ENCODE peak calls at places on chromosomes 5 and 9, in six cellular contexts. L is right atrium auricular region, C is adrenal gland, M is pancreas, T is GM06990, Q is IMR-90. N is an unnamed sample.

GRCh38 chr9:97895695-97896332 is 26.5 kb downstream of the TRMO start:
- DNase-seq in C (no peak), L (no peak), M (no peak), T (no peak), Q (peak; percentile 15), N (no peak)

GRCh38 chr5:132629230-132629944 is 28.6 kb upstream of the IL13 start:
- DNase-seq in L (no peak), Q (no peak), M (no peak), C (no peak), T (peak; percentile 47), N (no peak)

GRCh38 chr5:176985516-176985915 is 21.1 kb downstream of the UIMC1 start:
- DNase-seq in C (no peak), T (no peak), Q (no peak), L (no peak), M (no peak), N (no peak)

GRCh38 chr5:179275941-179276837 is 69.1 kb downstream of the ADAMTS2 start:
- DNase-seq in Q (peak; percentile 98), M (peak; percentile 69), T (no peak), L (peak; percentile 93), C (peak; percentile 65), N (peak; percentile 72)

GRCh38 chr5:169870221-169870620 is 110.1 kb downstream of the INSYN2B start:
- DNase-seq in M (no peak), Q (no peak), T (no peak), C (no peak), L (no peak), N (no peak)

GRCh38 chr9:79763861-79764260 is 192.1 kb downstream of the TLE4 start:
- DNase-seq in T (no peak), L (no peak), Q (peak; percentile 17), C (no peak), M (no peak), N (no peak)

GRCh38 chr5:169978744-169979143 is 1.6 kb downstream of the INSYN2B start:
- DNase-seq in Q (no peak), L (no peak), C (no peak), M (no peak), T (no peak), N (no peak)

GRCh38 chr5:56638061-56638621 is 177.2 kb upstream of the MAP3K1 start:
- DNase-seq in C (no peak), Q (no peak), M (peak; percentile 74), L (no peak), T (no peak), N (no peak)

GRCh38 chr9:132670816-132671371 is 630 bp downstream of the GTF3C4 start:
- DNase-seq in M (peak; percentile 60), T (peak; percentile 70), C (peak; percentile 42), Q (peak; percentile 13), L (no peak), N (peak; percentile 39)

GRCh38 chr9:91177661-91178280 is 183.9 kb downstream of the AUH start:
- DNase-seq in C (no peak), T (no peak), M (no peak), L (peak; percentile 43), Q (peak; percentile 65), N (peak; percentile 86)

GRCh38 chr9:135039266-135039870 is 48.1 kb upstream of the OLFM1 start:
- DNase-seq in T (no peak), C (no peak), Q (no peak), L (no peak), M (no peak), N (no peak)

GRCh38 chr5:180303226-180304015 is 11.5 kb upstream of the MAPK9 start:
- DNase-seq in Q (no peak), C (no peak), T (no peak), M (no peak), L (no peak), N (no peak)

GRCh38 chr9:135282001-135282731 is 194.7 kb downstream of the OLFM1 start:
- DNase-seq in M (peak; percentile 98), T (peak; percentile 28), Q (no peak), C (peak; percentile 81), L (no peak), N (peak; percentile 64)

GRCh38 chr9:125428060-125428481 is 166.4 kb downstream of the GAPVD1 start:
- DNase-seq in T (peak; percentile 46), C (peak; percentile 42), Q (no peak), L (no peak), M (peak; percentile 73), N (peak; percentile 78)

GRCh38 chr9:34385561-34386230 is 9.0 kb upstream of the MYORG start:
- DNase-seq in Q (no peak), M (no peak), T (no peak), L (no peak), C (no peak), N (no peak)

GRCh38 chr9:129597355-129598088 is 23.4 kb downstream of the C9orf50 start:
- DNase-seq in C (peak; percentile 88), L (peak; percentile 73), M (peak; percentile 80), T (peak; percentile 75), Q (peak; percentile 65), N (peak; percentile 70)

GRCh38 chr5:76468625-76469410 is 65.7 kb downstream of the IQGAP2 start:
- DNase-seq in L (no peak), M (no peak), T (no peak), C (no peak), Q (no peak), N (no peak)

GRCh38 chr9:123548749-123549545 is 192.9 kb downstream of the CRB2 start:
- DNase-seq in C (no peak), Q (no peak), T (no peak), L (no peak), M (no peak), N (no peak)

GRCh38 chr5:34655354-34655991 is 655 bp upstream of the RAI14 start:
- DNase-seq in T (peak; percentile 23), C (peak; percentile 56), Q (peak; percentile 90), M (no peak), L (peak; percentile 70), N (no peak)

GRCh38 chr9:21833090-21833801 is 30.8 kb downstream of the MTAP start:
- DNase-seq in L (no peak), M (no peak), Q (no peak), T (peak; percentile 69), C (no peak), N (no peak)

GRCh38 chr9:21837501-21837900 is 35.1 kb downstream of the MTAP start:
- DNase-seq in C (no peak), L (no peak), T (no peak), Q (no peak), M (no peak), N (no peak)

GRCh38 chr9:21835111-21835510 is 32.7 kb downstream of the MTAP start:
- DNase-seq in T (no peak), M (no peak), Q (no peak), C (no peak), L (no peak), N (no peak)

GRCh38 chr9:21840647-21841046 is 38.2 kb downstream of the MTAP start:
- DNase-seq in T (no peak), M (no peak), C (no peak), L (no peak), Q (no peak), N (no peak)

GRCh38 chr9:21836437-21837161 is 34.2 kb downstream of the MTAP start:
- DNase-seq in T (no peak), L (no peak), M (no peak), C (peak; percentile 48), Q (peak; percentile 100), N (no peak)
- H3K36me3 ChIP-seq in T (peaks cover 3% of the 10 kb centered on the region), L (peaks cover 42% of the 10 kb centered on the region), M (no peaks in the 10 kb centered on the region), C (peaks cover 27% of the 10 kb centered on the region), Q (peaks cover 26% of the 10 kb centered on the region), N (no peaks in the 10 kb centered on the region)

GRCh38 chr5:71860048-71860447 is 141.0 kb downstream of the CARTPT start:
- DNase-seq in Q (no peak), T (no peak), C (no peak), L (no peak), M (no peak), N (no peak)

GRCh38 chr5:71862661-71863060 is 143.6 kb downstream of the CARTPT start:
- DNase-seq in Q (no peak), T (no peak), M (no peak), L (no peak), C (no peak), N (no peak)

GRCh38 chr5:71865202-71865601 is 146.1 kb downstream of the CARTPT start:
- DNase-seq in L (no peak), T (no peak), C (no peak), Q (peak; percentile 75), M (no peak), N (no peak)

GRCh38 chr5:71859515-71859914 is 140.4 kb downstream of the CARTPT start:
- DNase-seq in C (no peak), L (no peak), Q (no peak), M (no peak), T (no peak), N (no peak)

DNA sequence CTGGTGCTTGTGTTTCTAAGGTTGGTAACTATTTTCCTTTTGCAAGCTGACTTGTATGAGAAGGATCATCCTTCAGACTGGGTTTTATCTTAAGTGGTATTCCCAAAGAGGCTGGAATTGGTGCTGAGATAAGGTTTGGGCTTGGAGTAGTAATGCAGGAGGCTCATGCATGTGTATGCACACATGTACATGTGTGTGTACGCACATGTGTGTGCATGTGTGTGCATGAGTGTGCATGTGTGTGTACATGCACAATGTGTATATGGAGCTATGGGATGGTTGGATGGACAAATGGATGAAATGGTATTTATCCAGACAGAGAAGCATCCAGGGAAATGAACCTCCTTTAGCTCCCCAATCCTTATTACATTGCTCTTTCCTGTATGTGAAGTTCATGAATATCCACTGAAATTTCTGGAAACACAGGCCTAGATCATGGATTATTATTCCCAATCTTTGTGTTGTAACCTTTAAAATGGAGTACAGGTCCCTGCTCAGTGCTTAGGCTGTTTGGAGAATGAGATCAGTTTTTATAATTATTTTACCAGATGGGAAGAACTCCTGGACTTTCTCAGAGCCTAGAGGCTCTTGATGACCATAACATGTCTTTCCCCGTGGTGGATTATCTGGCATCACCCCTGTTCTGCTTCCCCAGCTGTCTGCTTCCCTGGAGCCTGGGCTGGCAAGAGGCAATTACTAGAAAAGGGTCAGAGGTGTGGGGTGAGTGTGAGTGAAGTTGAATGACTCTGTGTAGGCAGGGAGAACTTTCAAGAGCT is 142.8 kb downstream of the CARTPT start:
- DNase-seq in Q (no peak), M (no peak), C (no peak), L (no peak), T (no peak), N (no peak)
- H3K36me3 ChIP-seq in Q (no peaks in the 10 kb centered on the region), M (no peaks in the 10 kb centered on the region), C (no peaks in the 10 kb centered on the region), L (no peaks in the 10 kb centered on the region), T (no peaks in the 10 kb centered on the region), N (no peaks in the 10 kb centered on the region)

DNA sequence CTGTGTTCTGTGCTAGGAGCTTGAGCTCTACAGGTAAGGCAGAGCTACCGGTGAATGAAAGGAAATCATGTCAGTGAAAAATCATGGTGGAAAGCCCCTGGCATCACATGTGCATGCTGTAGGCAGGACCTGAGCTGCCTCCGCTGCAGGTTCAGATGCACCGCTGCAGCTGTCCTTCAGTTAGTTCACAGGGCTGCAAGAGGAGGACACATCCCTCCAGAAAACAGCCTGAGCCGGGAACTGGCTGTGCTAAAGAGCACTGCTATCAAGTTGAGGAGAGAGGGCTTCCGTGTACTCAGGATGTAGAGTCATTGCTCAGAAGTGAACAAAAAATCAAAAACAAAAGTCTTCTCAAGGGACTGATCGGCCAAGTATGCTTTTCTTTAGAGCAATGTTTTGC is 138.6 kb downstream of the ERCC6L2 start:
- DNase-seq in M (no peak), T (no peak), C (no peak), L (no peak), Q (no peak), N (no peak)
- H3K36me3 ChIP-seq in M (no peaks in the 10 kb centered on the region), T (no peaks in the 10 kb centered on the region), C (no peaks in the 10 kb centered on the region), L (no peaks in the 10 kb centered on the region), Q (peaks cover 11% of the 10 kb centered on the region), N (peaks cover 52% of the 10 kb centered on the region)

GRCh38 chr9:93473411-93473810 is 20.0 kb upstream of the FAM120AOS start:
- DNase-seq in T (no peak), C (no peak), M (no peak), Q (peak; percentile 61), L (no peak), N (no peak)
- H3K36me3 ChIP-seq in T (peaks cover 3% of the 10 kb centered on the region), C (no peaks in the 10 kb centered on the region), M (no peaks in the 10 kb centered on the region), Q (peaks cover 10% of the 10 kb centered on the region), L (peaks cover 5% of the 10 kb centered on the region), N (no peaks in the 10 kb centered on the region)

GRCh38 chr9:10899509-10899908 is 286.7 kb upstream of the PTPRD start:
- DNase-seq in C (no peak), M (no peak), L (no peak), T (no peak), Q (no peak), N (no peak)
- H3K36me3 ChIP-seq in C (no peaks in the 10 kb centered on the region), M (no peaks in the 10 kb centered on the region), L (no peaks in the 10 kb centered on the region), T (no peaks in the 10 kb centered on the region), Q (no peaks in the 10 kb centered on the region), N (no peaks in the 10 kb centered on the region)

N was measured in left lung.